ENCODE peak calls at places on chromosome 21, in eight cellular contexts. T, M, I, G, D, P, O and H are unnamed samples.

GRCh38 chr21:33109574-33110339 is 39.8 kb downstream of the OLIG1 start:
- DNase-seq in T (no peak), M (no peak), I (no peak), G (no peak), D (no peak), P (no peak), O (no peak), H (no peak)

GRCh38 chr21:25298512-25299491 is 308.5 kb downstream of the MRPL39 start:
- DNase-seq in T (no peak), M (peak), I (no peak), G (no peak), D (no peak), P (no peak), O (peak), H (peak)

GRCh38 chr21:42092805-42093590 is 21.9 kb downstream of the UMODL1 start:
- DNase-seq in T (no peak), M (no peak), I (no peak), G (no peak), D (no peak), P (peak), O (peak), H (no peak)

GRCh38 chr21:25528511-25528910 is 78.8 kb downstream of the MRPL39 start:
- DNase-seq in T (no peak), M (no peak), I (no peak), G (no peak), D (no peak), P (no peak), O (no peak), H (no peak)

GRCh38 chr21:16211339-16212303 is 481.8 kb downstream of the USP25 start:
- DNase-seq in T (no peak), M (peak), I (peak), G (no peak), D (no peak), P (no peak), O (peak), H (peak)

GRCh38 chr21:33229776-33230517 is at the start of gene IFNAR2:
- DNase-seq in T (peak), M (peak), I (peak), G (peak), D (peak), P (peak), O (no peak), H (peak)

GRCh38 chr21:36695283-36695634 is 3.7 kb upstream of the SIM2 start:
- DNase-seq in T (no peak), M (no peak), I (no peak), G (no peak), D (no peak), P (no peak), O (no peak), H (no peak)

GRCh38 chr21:42515708-42516502 is 2.3 kb downstream of the SLC37A1 start:
- DNase-seq in T (peak), M (no peak), I (no peak), G (no peak), D (no peak), P (peak), O (no peak), H (no peak)

GRCh38 chr21:36945496-36946138 is 20.9 kb downstream of the HLCS start:
- DNase-seq in T (no peak), M (peak), I (peak), G (no peak), D (no peak), P (no peak), O (peak), H (peak)

GRCh38 chr21:36716836-36717235 is 17.9 kb downstream of the SIM2 start:
- DNase-seq in T (no peak), M (no peak), I (no peak), G (no peak), D (no peak), P (no peak), O (no peak), H (no peak)

GRCh38 chr21:42760361-42760970 is 107.0 kb downstream of the PDE9A start:
- DNase-seq in T (no peak), M (no peak), I (no peak), G (no peak), D (no peak), P (no peak), O (no peak), H (no peak)

GRCh38 chr21:16108561-16109070 is 378.8 kb downstream of the USP25 start:
- DNase-seq in T (no peak), M (no peak), I (no peak), G (no peak), D (no peak), P (no peak), O (peak), H (no peak)

GRCh38 chr21:35801388-35801787 is 258.9 kb downstream of the SETD4 start:
- DNase-seq in T (no peak), M (no peak), I (no peak), G (no peak), D (no peak), P (no peak), O (no peak), H (no peak)

GRCh38 chr21:35503646-35504045 is 454.5 kb upstream of the RUNX1 start:
- DNase-seq in T (no peak), M (peak), I (peak), G (no peak), D (no peak), P (no peak), O (peak), H (peak)

GRCh38 chr21:35275776-35276175 is 226.7 kb upstream of the RUNX1 start:
- DNase-seq in T (no peak), M (no peak), I (no peak), G (no peak), D (no peak), P (no peak), O (peak), H (no peak)

GRCh38 chr21:37593740-37594471 is 227.3 kb downstream of the DYRK1A start:
- DNase-seq in T (no peak), M (no peak), I (no peak), G (no peak), D (no peak), P (no peak), O (no peak), H (no peak)

GRCh38 chr21:23016617-23017016 is 2018.4 kb downstream of the NCAM2 start:
- DNase-seq in T (no peak), M (no peak), I (no peak), G (no peak), D (no peak), P (no peak), O (no peak), H (no peak)
- TF ChIP-seq CTCF in T (no peak), M (no peak), I (no peak), G (no peak), D (no peak), P (no peak), O (no peak), H (no peak)

GRCh38 chr21:17436626-17437111 is 76.2 kb upstream of the CXADR start:
- DNase-seq in T (no peak), M (no peak), I (peak), G (no peak), D (no peak), P (no peak), O (no peak), H (peak)
- H3K4me3 ChIP-seq in T (no peak), M (no peak), I (no peak), G (no peak), D (no peak), P (no peak), O (no peak), H (no peak)

GRCh38 chr21:44510109-44510507 is 29.9 kb downstream of the KRTAP10-1 start:
- DNase-seq in T (no peak), M (no peak), I (no peak), G (no peak), D (no peak), P (no peak), O (no peak), H (no peak)

GRCh38 chr21:44511219-44511937 is 28.6 kb downstream of the KRTAP10-1 start:
- DNase-seq in T (no peak), M (no peak), I (no peak), G (no peak), D (no peak), P (peak), O (no peak), H (no peak)

GRCh38 chr21:44509539-44509938 is 30.5 kb downstream of the KRTAP10-1 start:
- DNase-seq in T (peak), M (no peak), I (no peak), G (peak), D (peak), P (peak), O (no peak), H (no peak)

GRCh38 chr21:44511938-44512275 is 28.1 kb downstream of the KRTAP10-1 start:
- DNase-seq in T (no peak), M (no peak), I (no peak), G (no peak), D (no peak), P (peak), O (no peak), H (no peak)

DNA sequence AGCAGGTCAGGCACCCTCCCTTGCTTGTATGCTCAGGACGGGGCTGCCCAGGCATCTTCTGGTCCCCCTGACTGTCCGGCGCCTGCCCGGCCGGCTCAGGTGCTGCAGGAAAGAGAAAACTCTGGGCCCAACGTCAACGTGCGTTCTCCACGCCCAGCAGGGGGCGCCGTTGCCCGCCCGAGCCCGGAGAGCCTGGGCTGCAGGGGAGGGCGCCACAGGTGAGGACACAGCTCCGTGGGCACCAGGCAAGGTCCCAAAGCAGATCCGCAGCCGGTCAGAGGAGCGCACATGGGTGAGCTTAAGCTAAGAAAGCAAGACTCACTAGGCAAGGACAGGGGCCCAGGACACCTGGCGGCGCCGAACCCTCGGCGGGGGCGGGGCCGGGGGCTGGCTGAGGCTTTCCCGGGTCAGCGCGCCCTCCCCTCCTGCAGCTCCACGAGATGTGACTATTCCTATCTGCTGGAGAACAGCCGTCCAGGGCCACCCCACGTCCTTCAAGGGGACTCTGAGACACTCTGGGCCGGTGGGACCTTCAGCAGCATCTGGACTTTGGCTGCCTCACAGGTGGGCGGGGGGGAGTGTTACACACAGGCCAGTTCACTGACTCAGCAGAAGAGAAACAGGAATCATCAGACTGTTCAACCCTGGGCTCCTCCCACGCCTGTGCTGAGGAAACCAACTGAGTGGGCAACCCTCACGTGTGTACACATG is 29.3 kb downstream of the KRTAP10-1 start:
- DNase-seq in T (peak), M (peak), I (peak), G (peak), D (peak), P (peak), O (no peak), H (peak)
- TF ChIP-seq CTCF in T (peak), M (peak), I (peak), G (peak), D (peak), P (peak), O (peak), H (peak)

DNA sequence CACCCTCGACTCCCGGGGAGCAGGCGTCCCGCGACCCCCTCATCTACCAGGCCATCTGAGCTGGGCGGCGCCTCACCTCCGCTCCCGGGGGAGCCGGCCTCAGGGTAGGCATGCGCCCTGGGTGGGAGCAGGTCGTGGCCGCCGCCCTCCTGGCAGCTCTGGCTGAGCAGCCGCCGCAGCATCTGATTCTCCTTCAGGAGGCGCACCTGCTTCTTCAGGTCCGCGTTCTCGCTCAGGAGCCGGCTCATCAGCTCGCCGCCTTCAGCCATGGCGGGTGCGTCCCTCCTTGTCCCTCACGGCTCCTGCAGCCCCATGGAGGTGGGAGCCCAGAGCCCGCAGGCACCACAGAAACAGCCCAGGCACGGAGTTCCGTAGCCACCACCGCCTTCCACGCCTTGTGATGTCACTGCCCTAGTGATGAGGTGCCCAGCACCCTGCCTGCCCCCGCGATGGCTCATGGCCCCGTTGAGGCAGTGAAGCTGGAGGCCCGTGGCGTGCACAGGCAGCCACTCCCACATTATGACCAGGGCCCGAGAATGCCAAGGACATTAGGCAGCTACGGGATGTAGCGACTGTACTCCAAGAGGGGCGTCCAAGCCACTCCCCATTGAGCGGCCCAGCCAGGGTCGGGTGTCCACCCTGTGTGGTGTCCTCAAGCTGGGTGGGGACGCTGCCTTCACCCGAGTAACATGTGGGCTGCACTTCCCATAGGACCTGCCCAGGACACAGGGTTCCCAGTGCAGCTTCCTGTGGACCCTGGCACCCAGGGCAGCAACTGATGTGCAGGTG is 1.5 kb downstream of the SPATC1L start:
- DNase-seq in T (no peak), M (no peak), I (peak), G (peak), D (peak), P (peak), O (no peak), H (no peak)
- H3K4me3 ChIP-seq in T (no peak), M (no peak), I (peak), G (no peak), D (no peak), P (no peak), O (no peak), H (no peak)

GRCh38 chr21:44375686-44376320 is 22.4 kb downstream of the TRPM2 start:
- DNase-seq in T (no peak), M (no peak), I (no peak), G (no peak), D (no peak), P (peak), O (no peak), H (no peak)

GRCh38 chr21:44377922-44378645 is 24.7 kb downstream of the TRPM2 start:
- DNase-seq in T (no peak), M (no peak), I (no peak), G (no peak), D (no peak), P (peak), O (no peak), H (no peak)

GRCh38 chr21:44378646-44379581 is 25.5 kb downstream of the TRPM2 start:
- DNase-seq in T (no peak), M (no peak), I (no peak), G (no peak), D (no peak), P (peak), O (no peak), H (no peak)

GRCh38 chr21:44376606-44377005 is 23.2 kb downstream of the TRPM2 start:
- DNase-seq in T (no peak), M (no peak), I (no peak), G (no peak), D (no peak), P (peak), O (no peak), H (no peak)

DNA sequence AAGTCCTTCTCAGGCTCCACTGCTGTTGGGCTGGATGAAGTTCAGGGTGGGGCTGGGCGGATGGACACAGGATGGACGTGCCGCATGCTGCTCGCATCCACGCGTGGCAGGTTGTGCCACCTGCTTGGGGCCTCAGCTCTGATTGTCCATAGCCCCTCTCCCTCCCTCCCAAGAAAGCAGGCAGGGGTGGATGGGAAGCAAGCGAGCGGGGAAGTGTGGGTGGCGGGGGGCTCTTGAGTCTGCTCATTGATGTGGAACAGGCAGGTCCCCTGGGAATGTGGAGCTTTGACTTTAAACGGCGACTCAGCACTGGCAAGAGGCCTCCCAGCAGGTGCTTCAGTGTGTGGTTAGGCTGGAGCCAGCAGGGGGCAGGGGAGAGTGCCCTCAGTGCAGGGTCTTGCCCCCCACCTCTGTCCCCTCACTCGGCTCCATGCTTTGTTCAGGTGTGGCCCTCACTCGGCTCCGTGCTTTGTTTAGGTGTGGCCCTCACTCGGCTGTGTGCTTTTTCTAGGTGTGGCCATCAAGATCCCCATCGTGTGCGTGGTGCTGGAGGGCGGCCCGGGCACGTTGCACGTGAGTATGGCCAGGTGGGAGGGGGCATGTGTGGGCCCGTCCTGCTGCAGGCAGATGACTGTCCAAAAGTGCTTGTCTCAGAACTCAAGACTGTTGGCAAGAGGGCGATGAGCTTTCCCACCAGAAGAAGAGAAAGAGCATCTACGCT is 23.9 kb downstream of the TRPM2 start:
- DNase-seq in T (no peak), M (no peak), I (no peak), G (no peak), D (no peak), P (peak), O (no peak), H (no peak)
- TF ChIP-seq CTCF in T (peak), M (no peak), I (no peak), G (no peak), D (no peak), P (no peak), O (no peak), H (no peak)